ENCODE peak calls at places on chromosome 17, in five cellular contexts. W is activated T-helper 1 cell treated with anti-CD3 and anti-CD28 coated beads, Interleukin-2, amount 50 U/mL, for 16 hours; C is stimulated activated CD4-positive, alpha-beta T cell treated with anti-CD3 and anti-CD28 coated beads, TNF-alpha, amount 100 ng/mL, for 24 hours; T is stimulated activated CD8-positive, alpha-beta memory T cell treated with anti-CD3 and anti-CD28 coated beads, Interleukin-15, amount 100 ng/mL, for 24 hours; G is NCI-H1048. J is an unnamed sample.

GRCh38 chr17:44102845-44103622 is 20.4 kb downstream of the HDAC5 start:
- DNase-seq in W (no peak), C (no peak), T (no peak), G (no peak), J (no peak)

GRCh38 chr17:71071837-71072236 is 902.5 kb downstream of the KCNJ2 start:
- DNase-seq in W (no peak), C (no peak), T (no peak), G (no peak), J (no peak)

GRCh38 chr17:43338886-43339516 is 59.8 kb upstream of the ARL4D start:
- DNase-seq in W (peak; percentile 36), C (no peak), T (no peak), G (no peak), J (peak; percentile 49)

GRCh38 chr17:41390411-41390938 is 6.9 kb downstream of the KRT31 start:
- DNase-seq in W (no peak), C (no peak), T (no peak), G (no peak), J (no peak)

GRCh38 chr17:9408381-9408780 is 167.2 kb downstream of the STX8 start:
- DNase-seq in W (no peak), C (no peak), T (no peak), G (no peak), J (no peak)

GRCh38 chr17:48728232-48729231 is at the start of gene HOXB13:
- DNase-seq in W (no peak), C (no peak), T (no peak), G (no peak), J (peak; percentile 63)

GRCh38 chr17:4594406-4595349 is 10.3 kb downstream of the SMTNL2 start:
- DNase-seq in W (no peak), C (no peak), T (peak; percentile 14), G (no peak), J (no peak)

GRCh38 chr17:2854662-2855061 is 58.4 kb downstream of the RAP1GAP2 start:
- DNase-seq in W (no peak), C (no peak), T (no peak), G (no peak), J (no peak)

GRCh38 chr17:63113167-63113566 is 147.1 kb downstream of the TANC2 start:
- DNase-seq in W (no peak), C (no peak), T (no peak), G (no peak), J (no peak)

GRCh38 chr17:38568845-38569510 is 36.8 kb downstream of the SRCIN1 start:
- DNase-seq in W (no peak), C (no peak), T (no peak), G (no peak), J (no peak)

GRCh38 chr17:67027031-67027628 is 17.2 kb upstream of the CACNG1 start:
- DNase-seq in W (no peak), C (no peak), T (no peak), G (no peak), J (no peak)

GRCh38 chr17:80761421-80761871 is 216.8 kb downstream of the RPTOR start:
- DNase-seq in W (peak; percentile 55), C (peak; percentile 62), T (no peak), G (no peak), J (peak; percentile 74)

GRCh38 chr17:72282439-72283029 is 161.7 kb downstream of the SOX9 start:
- DNase-seq in W (no peak), C (no peak), T (no peak), G (no peak), J (no peak)

GRCh38 chr17:45143101-45143670 is 5.1 kb upstream of the HEXIM1 start:
- DNase-seq in W (no peak), C (no peak), T (no peak), G (no peak), J (no peak)

GRCh38 chr17:55584861-55585260 is 73.6 kb upstream of the SMIM36 start:
- DNase-seq in W (no peak), C (no peak), T (no peak), G (no peak), J (no peak)

GRCh38 chr17:238964-239259 is 57.5 kb upstream of the DOC2B start:
- DNase-seq in W (no peak), C (no peak), T (no peak), G (no peak), J (no peak)

J was measured in NCI-H1930.